ENCODE peak calls at places on chromosomes 11 and 22, in seven cellular contexts. I is H9, A is neuronal stem cell, Z is mesenchymal stem cell, Y is IMR-90, H is mesendoderm, N is H1. W is an unnamed sample.

GRCh38 chr22:48052621-48052890 is 1290.1 kb downstream of the TBC1D22A start:
- DNase-seq in H (no peak), N (no peak), I (peak; percentile 13), Z (no peak), A (no peak), Y (no peak), W (no peak)

GRCh38 chr11:65850217-65851082 is 7.5 kb downstream of the CFL1 start:
- DNase-seq in N (no peak), Y (no peak), I (peak; percentile 32), A (no peak), H (peak; percentile 8), Z (no peak), W (no peak)

GRCh38 chr11:72735495-72736027 is 16.6 kb downstream of the ARAP1 start:
- DNase-seq in N (no peak), Z (peak; percentile 97), H (peak; percentile 98), Y (peak; percentile 84), I (peak; percentile 71), A (no peak), W (peak; percentile 75)

GRCh38 chr22:33116846-33117547 is 58.8 kb upstream of the SYN3 start:
- DNase-seq in H (peak; percentile 65), N (no peak), A (no peak), Z (no peak), Y (no peak), I (no peak), W (peak; percentile 85)

GRCh38 chr11:65424200-65425104 is 1.9 kb downstream of the NEAT1 start:
- DNase-seq in N (no peak), H (no peak), Z (peak; percentile 68), Y (peak; percentile 54), A (no peak), I (no peak), W (no peak)

GRCh38 chr11:60971520-60971919 is at the start of gene CD6:
- DNase-seq in N (no peak), A (no peak), Z (no peak), H (no peak), I (no peak), Y (no peak), W (no peak)

GRCh38 chr22:43883012-43883661 is 8.7 kb downstream of the PNPLA5 start:
- DNase-seq in I (peak; percentile 88), Z (peak; percentile 63), Y (peak; percentile 81), A (peak; percentile 74), N (peak; percentile 84), H (peak; percentile 93), W (peak; percentile 48)

GRCh38 chr11:13891911-13892310 is 70.6 kb upstream of the SPON1 start:
- DNase-seq in I (no peak), N (no peak), Y (no peak), H (no peak), Z (no peak), A (no peak), W (no peak)

GRCh38 chr11:73478737-73479347 is 102.6 kb downstream of the RELT start:
- DNase-seq in N (no peak), A (no peak), Z (peak; percentile 54), H (peak; percentile 68), Y (peak; percentile 42), I (peak; percentile 31), W (peak; percentile 25)

GRCh38 chr11:63870351-63871197 is 31.7 kb downstream of the MARK2 start:
- DNase-seq in Z (peak; percentile 48), H (no peak), N (no peak), I (no peak), Y (peak; percentile 28), A (no peak), W (no peak)

GRCh38 chr11:114084414-114084813 is 24.9 kb downstream of the ZBTB16 start:
- DNase-seq in H (no peak), N (no peak), Y (no peak), Z (no peak), I (no peak), A (no peak), W (no peak)

GRCh38 chr11:134164490-134165370 is 59.0 kb downstream of the NCAPD3 start:
- DNase-seq in Z (no peak), N (peak; percentile 41), A (peak; percentile 67), Y (no peak), H (peak; percentile 75), I (peak; percentile 77), W (no peak)

GRCh38 chr11:125192717-125193116 is 28.2 kb downstream of the PKNOX2 start:
- DNase-seq in I (no peak), Z (no peak), H (no peak), Y (no peak), N (no peak), A (no peak), W (no peak)

GRCh38 chr11:93279911-93280347 is 50.6 kb upstream of the DEUP1 start:
- DNase-seq in N (no peak), Y (no peak), H (no peak), Z (no peak), I (no peak), A (no peak), W (no peak)

GRCh38 chr11:14101388-14101787 is 138.9 kb downstream of the SPON1 start:
- DNase-seq in I (no peak), Z (no peak), Y (no peak), H (no peak), A (no peak), N (no peak), W (no peak)

GRCh38 chr11:75868990-75869389 is 54.0 kb downstream of the UVRAG start:
- DNase-seq in Y (no peak), A (no peak), Z (no peak), H (no peak), I (no peak), N (no peak), W (no peak)

GRCh38 chr11:9263840-9264380 is 1.2 kb downstream of the DENND5A start:
- DNase-seq in N (no peak), Y (peak; percentile 30), I (no peak), A (no peak), H (no peak), Z (peak; percentile 86), W (peak; percentile 26)

GRCh38 chr22:48222742-48223487 is 1460.5 kb downstream of the TBC1D22A start:
- DNase-seq in A (no peak), H (no peak), I (no peak), Z (no peak), Y (no peak), N (peak; percentile 19), W (no peak)

GRCh38 chr11:117589024-117589423 is 208.0 kb downstream of the DSCAML1 start:
- DNase-seq in I (no peak), H (no peak), N (no peak), Y (no peak), Z (no peak), A (no peak), W (no peak)

GRCh38 chr11:94170953-94171352 is 42.3 kb downstream of the PANX1 start:
- DNase-seq in A (no peak), Z (no peak), I (no peak), Y (no peak), H (no peak), N (no peak), W (no peak)

GRCh38 chr11:118211006-118211405 is 13.8 kb downstream of the JAML start:
- DNase-seq in A (peak; percentile 50), H (peak; percentile 71), Z (no peak), I (peak; percentile 64), Y (no peak), N (peak; percentile 57), W (peak; percentile 66)

GRCh38 chr11:112511271-112511670 is 250.6 kb upstream of the PLET1 start:
- DNase-seq in Y (no peak), H (no peak), I (no peak), N (peak; percentile 2), Z (no peak), A (no peak), W (peak; percentile 36)

GRCh38 chr11:93031386-93031785 is 61.9 kb downstream of the MTNR1B start:
- DNase-seq in Y (peak; percentile 82), H (peak; percentile 94), N (no peak), I (peak; percentile 61), Z (no peak), A (no peak), W (peak; percentile 31)

GRCh38 chr11:79290766-79291165 is 150.1 kb downstream of the TENM4 start:
- DNase-seq in A (no peak), N (no peak), I (no peak), H (no peak), Z (no peak), Y (no peak), W (no peak)

GRCh38 chr11:68950268-68950667 is 30.5 kb downstream of the MRGPRD start:
- DNase-seq in H (peak; percentile 70), A (peak; percentile 44), I (peak; percentile 66), N (no peak), Z (peak; percentile 55), Y (no peak), W (peak; percentile 40)

GRCh38 chr22:42958937-42959336 is 56.0 kb downstream of the PACSIN2 start:
- DNase-seq in H (no peak), Z (no peak), Y (no peak), I (no peak), N (no peak), A (no peak), W (no peak)

GRCh38 chr11:79212711-79213110 is 228.1 kb downstream of the TENM4 start:
- DNase-seq in Z (no peak), H (peak; percentile 76), I (peak; percentile 41), A (no peak), Y (no peak), N (no peak), W (no peak)

GRCh38 chr11:34654491-34655334 is 33.8 kb downstream of the EHF start:
- DNase-seq in Y (peak; percentile 66), Z (peak; percentile 77), I (peak; percentile 51), A (no peak), H (peak; percentile 90), N (no peak), W (peak; percentile 25)

GRCh38 chr11:115774756-115775155 is 270.5 kb upstream of the CADM1 start:
- DNase-seq in Y (no peak), A (no peak), N (no peak), I (no peak), H (no peak), Z (no peak), W (no peak)

GRCh38 chr11:1655168-1656060 is 25.8 kb downstream of the KRTAP5-5 start:
- DNase-seq in Z (no peak), A (no peak), I (no peak), Y (no peak), N (no peak), H (no peak), W (no peak)
- H2AK5ac ChIP-seq in Z (no peak overlapping the region), A (peak overlapping the region; percentile 76), I (no peak overlapping the region), Y (no peak overlapping the region), N (no peak overlapping the region), H (no peak overlapping the region), W (no peak overlapping the region)

DNA sequence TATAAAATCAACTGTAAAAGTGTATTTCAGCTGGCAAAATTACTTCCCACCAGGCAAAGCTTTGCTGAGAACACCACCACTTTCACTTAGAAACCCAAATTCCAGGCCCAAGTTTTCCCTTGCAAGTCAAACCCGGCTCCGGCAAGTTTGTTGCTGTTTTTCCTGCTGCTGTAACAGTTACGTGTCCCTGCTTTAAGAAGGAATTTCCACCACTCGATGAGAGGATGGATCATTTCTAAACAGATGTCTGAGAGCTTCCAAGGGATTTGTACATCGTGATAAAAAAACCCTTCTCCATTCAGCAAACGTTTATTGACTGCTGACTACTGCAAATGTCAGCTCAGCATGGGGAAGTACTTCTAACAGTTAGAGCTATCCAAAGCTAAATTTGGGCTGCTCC is 19.7 kb downstream of the P2RX3 start:
- DNase-seq in N (no peak), Z (peak; percentile 32), Y (peak; percentile 54), A (no peak), H (no peak), I (no peak), W (no peak)
- H2AK5ac ChIP-seq in N (no peak overlapping the region), Z (no peak overlapping the region), Y (no peak overlapping the region), A (no peak overlapping the region), H (no peak overlapping the region), I (no peak overlapping the region), W (no peak overlapping the region)

GRCh38 chr11:100706179-100706578 is 19.1 kb downstream of the ARHGAP42 start:
- DNase-seq in N (no peak), Z (no peak), Y (peak; percentile 11), H (no peak), I (no peak), A (no peak), W (no peak)
- H2AK5ac ChIP-seq in N (no peak overlapping the region), Z (no peak overlapping the region), Y (no peak overlapping the region), H (no peak overlapping the region), I (no peak overlapping the region), A (no peak overlapping the region), W (no peak overlapping the region)

GRCh38 chr22:19455033-19455432 is 7.5 kb upstream of the C22orf39 start:
- DNase-seq in N (no peak), H (no peak), Z (no peak), A (no peak), I (no peak), Y (no peak), W (no peak)
- H2AK5ac ChIP-seq in N (no peak overlapping the region), H (no peak overlapping the region), Z (no peak overlapping the region), A (no peak overlapping the region), I (no peak overlapping the region), Y (no peak overlapping the region), W (no peak overlapping the region)